ENCODE peak calls at places on chromosomes 5 and 9, in seven cellular contexts. One of them, this sample, is unnamed.

GRCh38 chr5:94266170-94266569 is 352.2 kb downstream of the KIAA0825 start:
- DNase-seq in fibroblast of lung: no peak
- DNase-seq in HepG2: no peak
- DNase-seq in PC-3: no peak
- DNase-seq in neural progenitor cell: no peak
- DNase-seq in GM23338: no peak
- DNase-seq in HCT116: no peak
- DNase-seq in this sample: peak

GRCh38 chr5:61866930-61867329 is 439.1 kb upstream of the KIF2A start:
- DNase-seq in PC-3: peak
- DNase-seq in GM23338: no peak
- DNase-seq in HepG2: no peak
- DNase-seq in fibroblast of lung: peak
- DNase-seq in neural progenitor cell: no peak
- DNase-seq in HCT116: peak
- DNase-seq in this sample: peak

GRCh38 chr5:95842955-95843544 is 20.5 kb upstream of the GLRX start:
- DNase-seq in HCT116: no peak
- DNase-seq in PC-3: peak
- DNase-seq in GM23338: peak
- DNase-seq in fibroblast of lung: peak
- DNase-seq in HepG2: peak
- DNase-seq in neural progenitor cell: peak
- DNase-seq in this sample: peak

GRCh38 chr5:54159153-54159836 is 151.1 kb downstream of the ARL15 start:
- DNase-seq in HepG2: peak
- DNase-seq in fibroblast of lung: peak
- DNase-seq in neural progenitor cell: peak
- DNase-seq in HCT116: no peak
- DNase-seq in GM23338: peak
- DNase-seq in PC-3: no peak
- DNase-seq in this sample: peak

GRCh38 chr9:77707696-77708095 is 59.6 kb upstream of the GNA14 start:
- DNase-seq in HCT116: peak
- DNase-seq in neural progenitor cell: no peak
- DNase-seq in GM23338: no peak
- DNase-seq in fibroblast of lung: peak
- DNase-seq in HepG2: peak
- DNase-seq in PC-3: peak
- DNase-seq in this sample: peak

GRCh38 chr5:142438573-142438972 is 113.8 kb upstream of the SPRY4 start:
- DNase-seq in PC-3: no peak
- DNase-seq in fibroblast of lung: no peak
- DNase-seq in GM23338: no peak
- DNase-seq in HepG2: no peak
- DNase-seq in HCT116: no peak
- DNase-seq in neural progenitor cell: no peak
- DNase-seq in this sample: peak

GRCh38 chr5:72860499-72860898 is 44.0 kb downstream of the TNPO1 start:
- DNase-seq in fibroblast of lung: peak
- DNase-seq in PC-3: no peak
- DNase-seq in HCT116: no peak
- DNase-seq in HepG2: no peak
- DNase-seq in GM23338: no peak
- DNase-seq in neural progenitor cell: no peak
- DNase-seq in this sample: peak

GRCh38 chr9:136713555-136713949 is 1.2 kb downstream of the DIPK1B start:
- DNase-seq in HepG2: no peak
- DNase-seq in GM23338: no peak
- DNase-seq in HCT116: no peak
- DNase-seq in PC-3: no peak
- DNase-seq in fibroblast of lung: no peak
- DNase-seq in neural progenitor cell: no peak
- DNase-seq in this sample: no peak

GRCh38 chr5:172523146-172523745 is 68.9 kb upstream of the SH3PXD2B start:
- DNase-seq in GM23338: no peak
- DNase-seq in PC-3: no peak
- DNase-seq in neural progenitor cell: no peak
- DNase-seq in HCT116: no peak
- DNase-seq in HepG2: no peak
- DNase-seq in fibroblast of lung: no peak
- DNase-seq in this sample: no peak

GRCh38 chr5:124021066-124021641 is 509.2 kb downstream of the CSNK1G3 start:
- DNase-seq in fibroblast of lung: no peak
- DNase-seq in HepG2: no peak
- DNase-seq in neural progenitor cell: no peak
- DNase-seq in HCT116: no peak
- DNase-seq in GM23338: peak
- DNase-seq in PC-3: peak
- DNase-seq in this sample: no peak

GRCh38 chr5:107476783-107477182 is 194.0 kb downstream of the EFNA5 start:
- DNase-seq in neural progenitor cell: no peak
- DNase-seq in HCT116: no peak
- DNase-seq in GM23338: peak
- DNase-seq in HepG2: no peak
- DNase-seq in PC-3: no peak
- DNase-seq in fibroblast of lung: no peak
- DNase-seq in this sample: no peak

GRCh38 chr5:157463621-157464407 is 3.8 kb downstream of the NIPAL4 start:
- DNase-seq in fibroblast of lung: peak
- DNase-seq in HCT116: peak
- DNase-seq in PC-3: peak
- DNase-seq in GM23338: no peak
- DNase-seq in neural progenitor cell: no peak
- DNase-seq in HepG2: no peak
- DNase-seq in this sample: peak

GRCh38 chr5:14299666-14300065 is 156.5 kb downstream of the TRIO start:
- DNase-seq in PC-3: no peak
- DNase-seq in HepG2: no peak
- DNase-seq in fibroblast of lung: no peak
- DNase-seq in GM23338: no peak
- DNase-seq in HCT116: no peak
- DNase-seq in neural progenitor cell: peak
- DNase-seq in this sample: no peak

GRCh38 chr5:14296533-14297331 is 153.6 kb downstream of the TRIO start:
- DNase-seq in HepG2: no peak
- DNase-seq in fibroblast of lung: no peak
- DNase-seq in HCT116: no peak
- DNase-seq in PC-3: peak
- DNase-seq in GM23338: no peak
- DNase-seq in neural progenitor cell: no peak
- DNase-seq in this sample: peak

GRCh38 chr5:14295610-14296009 is 152.5 kb downstream of the TRIO start:
- DNase-seq in neural progenitor cell: no peak
- DNase-seq in HCT116: no peak
- DNase-seq in GM23338: no peak
- DNase-seq in HepG2: no peak
- DNase-seq in fibroblast of lung: no peak
- DNase-seq in PC-3: no peak
- DNase-seq in this sample: no peak

GRCh38 chr5:14297697-14298096 is 154.6 kb downstream of the TRIO start:
- DNase-seq in PC-3: no peak
- DNase-seq in fibroblast of lung: no peak
- DNase-seq in HepG2: no peak
- DNase-seq in GM23338: no peak
- DNase-seq in neural progenitor cell: no peak
- DNase-seq in HCT116: no peak
- DNase-seq in this sample: no peak

GRCh38 chr5:14298126-14298847 is 155.1 kb downstream of the TRIO start:
- DNase-seq in fibroblast of lung: peak
- DNase-seq in HepG2: no peak
- DNase-seq in GM23338: no peak
- DNase-seq in HCT116: no peak
- DNase-seq in PC-3: peak
- DNase-seq in neural progenitor cell: no peak
- DNase-seq in this sample: peak
- H3K4me2 ChIP-seq in fibroblast of lung: peak
- H3K4me2 ChIP-seq in HepG2: no peak
- H3K4me2 ChIP-seq in GM23338: no peak
- H3K4me2 ChIP-seq in HCT116: no peak
- H3K4me2 ChIP-seq in PC-3: peak
- H3K4me2 ChIP-seq in neural progenitor cell: no peak
- H3K4me2 ChIP-seq in this sample: peak

GRCh38 chr5:174735498-174736350 is 11.3 kb downstream of the MSX2 start:
- DNase-seq in PC-3: peak
- DNase-seq in GM23338: peak
- DNase-seq in HCT116: peak
- DNase-seq in fibroblast of lung: no peak
- DNase-seq in HepG2: peak
- DNase-seq in neural progenitor cell: peak
- DNase-seq in this sample: peak
- TF ChIP-seq EZH2 in PC-3: no peak
- TF ChIP-seq EZH2 in GM23338: no peak
- TF ChIP-seq EZH2 in HCT116: no peak
- TF ChIP-seq EZH2 in fibroblast of lung: no peak
- TF ChIP-seq EZH2 in HepG2: no peak
- TF ChIP-seq EZH2 in neural progenitor cell: peak
- TF ChIP-seq EZH2 in this sample: no peak

DNA sequence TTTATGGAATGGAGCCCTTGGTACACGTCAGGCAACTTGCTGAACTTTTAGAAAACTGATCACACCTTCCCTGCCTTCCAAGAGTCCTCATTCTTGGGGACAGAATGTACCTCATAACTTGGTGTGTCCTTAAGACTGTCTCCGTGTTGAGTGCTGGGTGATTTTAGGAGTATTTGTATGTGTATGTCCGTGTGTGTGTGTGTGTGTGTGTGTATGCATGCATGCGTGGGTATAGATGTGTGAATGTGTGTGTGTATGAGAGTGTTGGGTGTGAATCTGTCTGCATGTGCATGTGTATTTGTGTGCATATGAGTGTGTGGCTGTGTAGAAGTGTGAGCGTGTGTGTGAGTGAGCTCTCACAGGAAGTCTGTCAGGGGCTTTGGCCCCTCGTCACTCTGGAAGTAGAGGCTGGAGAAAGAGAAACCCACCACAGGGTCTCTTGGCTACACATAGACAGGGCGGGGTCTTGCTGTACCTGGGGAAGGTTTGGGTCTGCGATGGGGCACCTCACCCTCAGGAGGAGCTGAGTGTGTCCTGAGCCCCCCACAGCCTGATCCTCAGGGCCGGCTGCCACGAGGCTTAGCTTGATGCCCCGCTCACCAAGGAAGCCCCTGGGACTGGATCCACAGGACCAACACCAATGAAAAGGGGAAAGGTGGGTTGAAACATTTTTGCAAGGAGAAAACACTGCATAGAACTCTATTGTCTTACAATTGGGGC is 33.1 kb upstream of the ANKRD33B start:
- DNase-seq in HCT116: no peak
- DNase-seq in PC-3: no peak
- DNase-seq in neural progenitor cell: no peak
- DNase-seq in HepG2: no peak
- DNase-seq in fibroblast of lung: no peak
- DNase-seq in GM23338: no peak
- DNase-seq in this sample: no peak
- H3K4me2 ChIP-seq in HCT116: no peak
- H3K4me2 ChIP-seq in PC-3: no peak
- H3K4me2 ChIP-seq in neural progenitor cell: no peak
- H3K4me2 ChIP-seq in HepG2: no peak
- H3K4me2 ChIP-seq in fibroblast of lung: no peak
- H3K4me2 ChIP-seq in GM23338: no peak
- H3K4me2 ChIP-seq in this sample: no peak

DNA sequence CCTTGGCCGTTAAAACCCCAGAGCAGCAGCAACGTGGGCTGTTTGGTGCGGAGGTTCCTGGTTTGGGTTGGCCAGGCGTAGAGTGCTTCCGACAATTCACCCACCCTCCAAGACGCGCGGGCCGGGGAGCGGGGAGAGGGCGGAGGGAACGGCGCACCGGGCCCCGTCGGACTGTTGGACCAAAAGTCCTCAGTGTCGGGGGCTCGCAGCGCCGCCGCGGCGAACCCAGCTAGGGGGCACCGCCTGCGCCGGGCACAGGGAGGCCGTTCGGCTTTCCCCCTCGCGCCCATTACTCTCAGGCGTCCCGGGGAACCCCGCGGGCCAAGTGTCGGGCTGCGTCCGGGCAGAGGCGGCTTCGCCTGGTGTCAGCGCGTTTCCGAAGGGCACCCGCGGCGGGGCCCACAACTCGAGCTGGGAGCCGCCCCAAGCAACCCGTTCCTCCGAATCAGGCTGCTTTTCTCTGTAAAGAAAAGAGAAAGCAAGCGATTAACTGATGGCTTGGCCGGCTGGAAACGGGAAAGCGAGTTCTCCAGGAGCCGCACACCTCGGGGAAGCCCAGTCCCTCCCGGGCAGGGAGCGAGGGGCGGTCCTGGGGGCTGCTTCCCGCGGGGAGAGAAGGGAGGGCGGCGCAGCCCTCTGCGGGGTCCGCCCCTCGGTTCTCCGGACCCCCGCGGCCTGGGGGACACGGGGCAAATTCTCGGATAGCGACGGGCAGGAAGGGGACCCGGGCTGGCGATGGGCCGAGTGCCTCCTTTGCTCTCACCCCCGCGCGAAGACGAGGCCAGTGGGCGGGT is 145.5 kb downstream of the ERCC6L2 start:
- DNase-seq in neural progenitor cell: peak
- DNase-seq in fibroblast of lung: no peak
- DNase-seq in PC-3: no peak
- DNase-seq in HCT116: no peak
- DNase-seq in HepG2: no peak
- DNase-seq in GM23338: peak
- DNase-seq in this sample: peak
- TF ChIP-seq EZH2 in neural progenitor cell: peak
- TF ChIP-seq EZH2 in fibroblast of lung: peak
- TF ChIP-seq EZH2 in PC-3: peak
- TF ChIP-seq EZH2 in HCT116: no peak
- TF ChIP-seq EZH2 in HepG2: peak
- TF ChIP-seq EZH2 in GM23338: peak
- TF ChIP-seq EZH2 in this sample: peak

DNA sequence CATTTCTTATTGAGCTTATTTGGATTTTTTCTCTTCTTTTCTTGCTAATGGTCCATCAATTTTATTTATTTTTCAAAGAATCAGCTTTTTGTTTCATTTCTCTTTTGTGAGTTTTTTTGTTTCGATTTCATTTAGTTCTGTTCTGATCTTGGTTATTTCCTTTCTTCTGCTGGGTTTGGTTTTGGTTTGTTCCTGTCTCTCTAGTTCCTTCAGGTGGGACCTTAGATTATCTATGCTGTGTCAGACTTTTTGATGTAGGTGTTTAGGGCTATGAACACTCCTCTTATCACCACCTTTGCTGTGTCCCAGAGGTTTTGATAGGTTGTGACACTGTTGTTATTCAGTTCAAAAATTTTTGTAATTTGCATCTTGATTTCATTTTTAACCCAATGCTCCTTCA is 119.8 kb downstream of the GABRG2 start:
- DNase-seq in GM23338: no peak
- DNase-seq in HCT116: no peak
- DNase-seq in neural progenitor cell: no peak
- DNase-seq in PC-3: no peak
- DNase-seq in HepG2: no peak
- DNase-seq in fibroblast of lung: no peak
- DNase-seq in this sample: no peak
- H3K4me2 ChIP-seq in GM23338: no peak
- H3K4me2 ChIP-seq in HCT116: no peak
- H3K4me2 ChIP-seq in neural progenitor cell: no peak
- H3K4me2 ChIP-seq in PC-3: no peak
- H3K4me2 ChIP-seq in HepG2: no peak
- H3K4me2 ChIP-seq in fibroblast of lung: no peak
- H3K4me2 ChIP-seq in this sample: no peak

This sample was measured in GM23248.